ENCODE peak calls at places on chromosomes 3 and 15, in ten cellular contexts. One of them, this sample, is unnamed.
A peak's percentile ranks its signal among the peaks of the same experiment; 100 is the strongest.

GRCh38 chr3:127680146-127680661 is 7.5 kb downstream of the ABTB1 start:
- DNase-seq in spleen: peak; percentile 80
- DNase-seq in neuronal stem cell: no peak
- DNase-seq in cardiac muscle cell: no peak
- DNase-seq in IMR-90: no peak
- DNase-seq in pancreas: no peak
- DNase-seq in Panc1: no peak
- DNase-seq in GM23248: no peak
- DNase-seq in psoas muscle: no peak
- DNase-seq in adrenal gland: no peak
- DNase-seq in this sample: peak; percentile 4

GRCh38 chr3:40764722-40765121 is 240.0 kb downstream of the ZNF621 start:
- DNase-seq in spleen: no peak
- DNase-seq in cardiac muscle cell: no peak
- DNase-seq in pancreas: no peak
- DNase-seq in IMR-90: no peak
- DNase-seq in neuronal stem cell: no peak
- DNase-seq in GM23248: no peak
- DNase-seq in Panc1: no peak
- DNase-seq in psoas muscle: no peak
- DNase-seq in adrenal gland: no peak
- DNase-seq in this sample: no peak

GRCh38 chr3:10173095-10173925 is 8.6 kb downstream of the IRAK2 start:
- DNase-seq in psoas muscle: no peak
- DNase-seq in pancreas: no peak
- DNase-seq in spleen: no peak
- DNase-seq in neuronal stem cell: no peak
- DNase-seq in IMR-90: peak; percentile 61
- DNase-seq in adrenal gland: no peak
- DNase-seq in cardiac muscle cell: no peak
- DNase-seq in GM23248: peak; percentile 56
- DNase-seq in Panc1: no peak
- DNase-seq in this sample: no peak

GRCh38 chr3:44030690-44031344 is 210.9 kb upstream of the TOPAZ1 start:
- DNase-seq in GM23248: peak; percentile 16
- DNase-seq in adrenal gland: no peak
- DNase-seq in pancreas: no peak
- DNase-seq in neuronal stem cell: no peak
- DNase-seq in IMR-90: no peak
- DNase-seq in cardiac muscle cell: no peak
- DNase-seq in spleen: no peak
- DNase-seq in Panc1: no peak
- DNase-seq in psoas muscle: no peak
- DNase-seq in this sample: no peak

GRCh38 chr15:69904296-69904560 is 193.5 kb downstream of the TLE3 start:
- DNase-seq in Panc1: no peak
- DNase-seq in neuronal stem cell: no peak
- DNase-seq in cardiac muscle cell: no peak
- DNase-seq in GM23248: no peak
- DNase-seq in spleen: no peak
- DNase-seq in psoas muscle: no peak
- DNase-seq in adrenal gland: no peak
- DNase-seq in pancreas: no peak
- DNase-seq in IMR-90: no peak
- DNase-seq in this sample: no peak

GRCh38 chr15:40471778-40472130 is 970 bp downstream of the CHST14 start:
- DNase-seq in GM23248: peak; percentile 43
- DNase-seq in psoas muscle: no peak
- DNase-seq in pancreas: no peak
- DNase-seq in neuronal stem cell: no peak
- DNase-seq in spleen: peak; percentile 78
- DNase-seq in adrenal gland: no peak
- DNase-seq in IMR-90: peak; percentile 10
- DNase-seq in cardiac muscle cell: peak; percentile 39
- DNase-seq in Panc1: no peak
- DNase-seq in this sample: no peak

GRCh38 chr3:150868282-150868681 is 37.0 kb downstream of the MINDY4B start:
- DNase-seq in Panc1: no peak
- DNase-seq in spleen: no peak
- DNase-seq in neuronal stem cell: no peak
- DNase-seq in pancreas: no peak
- DNase-seq in cardiac muscle cell: no peak
- DNase-seq in GM23248: peak; percentile 51
- DNase-seq in psoas muscle: no peak
- DNase-seq in IMR-90: no peak
- DNase-seq in adrenal gland: peak; percentile 57
- DNase-seq in this sample: no peak

GRCh38 chr3:25910997-25911396 is 121.1 kb downstream of the OXSM start:
- DNase-seq in IMR-90: peak; percentile 48
- DNase-seq in Panc1: no peak
- DNase-seq in spleen: no peak
- DNase-seq in psoas muscle: no peak
- DNase-seq in neuronal stem cell: no peak
- DNase-seq in adrenal gland: no peak
- DNase-seq in GM23248: peak; percentile 40
- DNase-seq in cardiac muscle cell: no peak
- DNase-seq in pancreas: no peak
- DNase-seq in this sample: peak; percentile 63

GRCh38 chr3:129345281-129345680 is 66.6 kb downstream of the HMCES start:
- DNase-seq in neuronal stem cell: no peak
- DNase-seq in adrenal gland: no peak
- DNase-seq in IMR-90: no peak
- DNase-seq in psoas muscle: no peak
- DNase-seq in spleen: no peak
- DNase-seq in GM23248: no peak
- DNase-seq in pancreas: no peak
- DNase-seq in Panc1: no peak
- DNase-seq in cardiac muscle cell: no peak
- DNase-seq in this sample: no peak

GRCh38 chr3:129345971-129346370 is 67.3 kb downstream of the HMCES start:
- DNase-seq in neuronal stem cell: no peak
- DNase-seq in spleen: no peak
- DNase-seq in adrenal gland: no peak
- DNase-seq in IMR-90: no peak
- DNase-seq in cardiac muscle cell: no peak
- DNase-seq in GM23248: peak; percentile 32
- DNase-seq in pancreas: peak; percentile 4
- DNase-seq in psoas muscle: no peak
- DNase-seq in Panc1: no peak
- DNase-seq in this sample: no peak

GRCh38 chr3:129343643-129344360 is 65.1 kb downstream of the HMCES start:
- DNase-seq in cardiac muscle cell: peak; percentile 64
- DNase-seq in neuronal stem cell: peak; percentile 39
- DNase-seq in Panc1: no peak
- DNase-seq in adrenal gland: peak; percentile 36
- DNase-seq in IMR-90: no peak
- DNase-seq in psoas muscle: peak; percentile 55
- DNase-seq in GM23248: peak; percentile 71
- DNase-seq in spleen: no peak
- DNase-seq in pancreas: no peak
- DNase-seq in this sample: no peak

GRCh38 chr3:129346690-129347440 is 68.2 kb downstream of the HMCES start:
- DNase-seq in adrenal gland: peak; percentile 29
- DNase-seq in pancreas: peak; percentile 19
- DNase-seq in psoas muscle: no peak
- DNase-seq in cardiac muscle cell: peak; percentile 25
- DNase-seq in GM23248: no peak
- DNase-seq in Panc1: no peak
- DNase-seq in neuronal stem cell: no peak
- DNase-seq in IMR-90: no peak
- DNase-seq in spleen: no peak
- DNase-seq in this sample: no peak

DNA sequence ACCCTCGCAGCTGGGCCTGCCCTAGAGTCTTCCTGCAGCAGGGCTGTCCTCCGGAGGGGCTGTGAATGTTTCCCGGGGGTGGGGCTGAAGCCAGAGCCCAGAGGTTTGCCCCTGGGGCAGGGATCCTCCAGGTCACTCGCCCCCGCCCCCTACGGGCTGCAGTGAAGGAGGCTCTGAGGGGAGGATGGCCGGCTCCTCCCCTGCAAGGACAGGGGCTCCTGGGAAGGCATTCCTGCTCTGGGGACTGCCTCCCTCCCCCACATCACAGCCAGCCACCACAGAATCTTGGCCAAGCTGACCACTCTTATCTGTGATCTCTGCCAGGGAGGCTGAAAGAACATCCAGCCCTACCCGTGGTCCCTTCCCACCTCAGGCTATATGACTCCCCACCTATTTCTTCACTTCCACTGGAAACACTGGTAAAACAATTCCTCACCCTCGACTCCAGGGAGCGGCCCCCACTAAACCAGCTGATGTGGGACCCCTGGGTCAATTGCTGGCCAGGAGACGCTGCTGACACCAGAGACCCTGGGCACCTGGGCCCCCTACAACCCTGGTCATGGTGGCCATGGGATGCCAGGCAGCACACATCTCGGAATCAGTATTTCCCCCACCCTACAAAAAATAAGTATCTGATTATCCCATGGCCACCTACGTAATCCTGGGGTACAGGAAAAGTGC is 66.0 kb downstream of the HMCES start:
- DNase-seq in adrenal gland: no peak
- DNase-seq in Panc1: no peak
- DNase-seq in IMR-90: no peak
- DNase-seq in neuronal stem cell: no peak
- DNase-seq in pancreas: no peak
- DNase-seq in psoas muscle: no peak
- DNase-seq in GM23248: no peak
- DNase-seq in cardiac muscle cell: peak; percentile 50
- DNase-seq in spleen: no peak
- DNase-seq in this sample: no peak
- H3K27me3 ChIP-seq in adrenal gland: no peaks in the 10 kb centered on the region
- H3K27me3 ChIP-seq in Panc1: no peaks in the 10 kb centered on the region
- H3K27me3 ChIP-seq in IMR-90: peaks cover 16% of the 10 kb centered on the region
- H3K27me3 ChIP-seq in neuronal stem cell: no peaks in the 10 kb centered on the region
- H3K27me3 ChIP-seq in pancreas: no peaks in the 10 kb centered on the region
- H3K27me3 ChIP-seq in psoas muscle: peaks cover 7% of the 10 kb centered on the region
- H3K27me3 ChIP-seq in GM23248: peaks cover 8% of the 10 kb centered on the region
- H3K27me3 ChIP-seq in cardiac muscle cell: no peaks in the 10 kb centered on the region
- H3K27me3 ChIP-seq in spleen: peaks cover 8% of the 10 kb centered on the region
- H3K27me3 ChIP-seq in this sample: no peaks in the 10 kb centered on the region

DNA sequence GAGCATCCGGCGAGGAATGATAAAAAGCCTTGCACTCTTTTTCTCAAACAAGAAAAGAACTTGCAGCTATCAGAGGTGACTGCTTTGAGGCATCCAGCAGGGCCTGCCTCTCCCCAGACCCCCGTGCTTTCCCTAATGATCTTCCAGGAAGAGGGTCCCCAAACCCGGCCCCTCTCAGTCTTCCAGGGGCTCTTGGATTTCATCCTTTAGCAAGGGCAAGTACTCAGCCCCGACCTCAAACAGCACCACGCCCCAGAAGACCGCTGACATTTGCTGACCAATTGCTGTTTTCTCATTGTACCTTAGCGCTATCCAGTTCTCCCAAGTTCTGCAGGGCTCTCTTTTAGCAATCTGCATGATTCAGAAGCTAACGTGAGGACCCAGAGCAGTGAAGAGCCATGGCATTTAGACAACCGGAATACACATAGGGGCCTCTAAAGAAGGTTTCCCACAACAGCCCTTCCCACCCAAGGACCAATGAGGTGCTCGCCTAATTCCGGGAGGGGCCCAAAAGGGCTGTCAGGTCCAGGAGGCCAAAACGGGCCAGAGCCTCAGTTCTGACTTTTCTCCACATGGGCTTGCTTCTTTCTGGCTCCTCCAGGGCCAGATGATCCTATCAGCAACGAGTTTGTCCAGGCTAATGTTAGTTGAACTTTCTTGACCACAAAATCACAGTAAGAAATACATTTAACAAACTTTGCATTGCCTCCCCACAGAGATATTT is 72.1 kb downstream of the FAM174B start:
- DNase-seq in pancreas: no peak
- DNase-seq in adrenal gland: no peak
- DNase-seq in spleen: no peak
- DNase-seq in Panc1: no peak
- DNase-seq in GM23248: no peak
- DNase-seq in cardiac muscle cell: no peak
- DNase-seq in psoas muscle: no peak
- DNase-seq in neuronal stem cell: no peak
- DNase-seq in IMR-90: no peak
- DNase-seq in this sample: no peak
- H3K4me3 ChIP-seq in pancreas: no peak overlapping the region
- H3K4me3 ChIP-seq in adrenal gland: no peak overlapping the region
- H3K4me3 ChIP-seq in spleen: no peak overlapping the region
- H3K4me3 ChIP-seq in Panc1: no peak overlapping the region
- H3K4me3 ChIP-seq in GM23248: no peak overlapping the region
- H3K4me3 ChIP-seq in cardiac muscle cell: no peak overlapping the region
- H3K4me3 ChIP-seq in psoas muscle: no peak overlapping the region
- H3K4me3 ChIP-seq in neuronal stem cell: no peak overlapping the region
- H3K4me3 ChIP-seq in IMR-90: no peak overlapping the region
- H3K4me3 ChIP-seq in this sample: no peak overlapping the region

GRCh38 chr15:48267766-48268165 is 61.7 kb downstream of the SLC12A1 start:
- DNase-seq in IMR-90: no peak
- DNase-seq in GM23248: no peak
- DNase-seq in pancreas: no peak
- DNase-seq in cardiac muscle cell: no peak
- DNase-seq in psoas muscle: no peak
- DNase-seq in Panc1: no peak
- DNase-seq in spleen: no peak
- DNase-seq in neuronal stem cell: no peak
- DNase-seq in adrenal gland: no peak
- DNase-seq in this sample: no peak
- H3K27me3 ChIP-seq in IMR-90: peaks cover 8% of the 10 kb centered on the region
- H3K27me3 ChIP-seq in GM23248: no peaks in the 10 kb centered on the region
- H3K27me3 ChIP-seq in pancreas: no peaks in the 10 kb centered on the region
- H3K27me3 ChIP-seq in cardiac muscle cell: no peaks in the 10 kb centered on the region
- H3K27me3 ChIP-seq in psoas muscle: no peaks in the 10 kb centered on the region
- H3K27me3 ChIP-seq in Panc1: peaks cover 15% of the 10 kb centered on the region
- H3K27me3 ChIP-seq in spleen: no peaks in the 10 kb centered on the region
- H3K27me3 ChIP-seq in neuronal stem cell: peaks cover 3% of the 10 kb centered on the region
- H3K27me3 ChIP-seq in adrenal gland: no peaks in the 10 kb centered on the region
- H3K27me3 ChIP-seq in this sample: no peaks in the 10 kb centered on the region

GRCh38 chr3:103381286-103381685 is 946.5 kb downstream of the ZPLD1 start:
- DNase-seq in adrenal gland: no peak
- DNase-seq in cardiac muscle cell: no peak
- DNase-seq in neuronal stem cell: no peak
- DNase-seq in GM23248: no peak
- DNase-seq in Panc1: no peak
- DNase-seq in psoas muscle: no peak
- DNase-seq in pancreas: no peak
- DNase-seq in spleen: no peak
- DNase-seq in IMR-90: no peak
- DNase-seq in this sample: no peak

GRCh38 chr3:103380391-103380790 is 945.6 kb downstream of the ZPLD1 start:
- DNase-seq in psoas muscle: no peak
- DNase-seq in neuronal stem cell: no peak
- DNase-seq in IMR-90: no peak
- DNase-seq in spleen: no peak
- DNase-seq in cardiac muscle cell: no peak
- DNase-seq in Panc1: no peak
- DNase-seq in adrenal gland: no peak
- DNase-seq in GM23248: no peak
- DNase-seq in pancreas: no peak
- DNase-seq in this sample: no peak

GRCh38 chr3:103388214-103388613 is 953.4 kb downstream of the ZPLD1 start:
- DNase-seq in adrenal gland: no peak
- DNase-seq in GM23248: peak; percentile 0
- DNase-seq in cardiac muscle cell: no peak
- DNase-seq in pancreas: no peak
- DNase-seq in psoas muscle: no peak
- DNase-seq in Panc1: no peak
- DNase-seq in IMR-90: peak; percentile 67
- DNase-seq in neuronal stem cell: no peak
- DNase-seq in spleen: no peak
- DNase-seq in this sample: no peak

GRCh38 chr3:103389356-103389755 is 954.5 kb downstream of the ZPLD1 start:
- DNase-seq in neuronal stem cell: no peak
- DNase-seq in adrenal gland: no peak
- DNase-seq in pancreas: no peak
- DNase-seq in spleen: no peak
- DNase-seq in GM23248: no peak
- DNase-seq in psoas muscle: no peak
- DNase-seq in IMR-90: no peak
- DNase-seq in cardiac muscle cell: no peak
- DNase-seq in Panc1: no peak
- DNase-seq in this sample: no peak

DNA sequence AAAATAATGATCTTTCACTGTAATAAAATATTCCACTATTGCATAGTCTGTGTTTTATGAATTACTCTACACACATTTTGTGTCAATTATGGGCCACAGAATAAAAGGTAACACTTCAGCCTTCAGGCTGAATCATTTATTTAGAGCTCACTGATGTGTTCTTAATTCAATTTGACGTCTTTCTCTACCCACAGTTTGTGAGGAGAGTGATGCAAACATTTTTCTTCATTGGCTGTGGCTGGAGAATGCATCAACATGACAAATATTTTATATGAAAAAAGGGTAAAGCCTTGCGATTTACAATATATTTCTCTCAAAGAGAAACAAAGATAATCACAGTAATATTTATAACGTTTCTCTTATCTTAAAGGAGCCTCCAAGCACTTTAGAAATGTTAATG is 951.2 kb downstream of the ZPLD1 start:
- DNase-seq in psoas muscle: no peak
- DNase-seq in cardiac muscle cell: no peak
- DNase-seq in pancreas: no peak
- DNase-seq in IMR-90: no peak
- DNase-seq in GM23248: no peak
- DNase-seq in neuronal stem cell: peak; percentile 3
- DNase-seq in spleen: no peak
- DNase-seq in adrenal gland: no peak
- DNase-seq in Panc1: no peak
- DNase-seq in this sample: no peak
- H3K4me3 ChIP-seq in psoas muscle: no peak overlapping the region
- H3K4me3 ChIP-seq in cardiac muscle cell: no peak overlapping the region
- H3K4me3 ChIP-seq in pancreas: no peak overlapping the region
- H3K4me3 ChIP-seq in IMR-90: no peak overlapping the region
- H3K4me3 ChIP-seq in GM23248: no peak overlapping the region
- H3K4me3 ChIP-seq in neuronal stem cell: no peak overlapping the region
- H3K4me3 ChIP-seq in spleen: no peak overlapping the region
- H3K4me3 ChIP-seq in adrenal gland: no peak overlapping the region
- H3K4me3 ChIP-seq in Panc1: no peak overlapping the region
- H3K4me3 ChIP-seq in this sample: no peak overlapping the region